ENCODE peak calls at places on chromosomes 4 and X, in seven cellular contexts. C is uterus, F is GM23248, A is hepatocyte, Q is right lobe of liver, O is IMR-90, H is adrenal gland. D is an unnamed sample.

GRCh38 chr4:88341227-88342192 is 37.1 kb upstream of the HERC6 start:
- DNase-seq in C (peak; percentile 65), F (peak; percentile 85), A (peak; percentile 72), Q (no peak), O (peak; percentile 95), H (no peak), D (no peak)

GRCh38 chr4:16029329-16029728 is 54.5 kb downstream of the PROM1 start:
- DNase-seq in C (no peak), F (peak; percentile 13), A (no peak), Q (no peak), O (peak; percentile 79), H (no peak), D (no peak)

GRCh38 chrX:135345328-135345645 is 36.0 kb downstream of the ETDC start:
- DNase-seq in C (peak; percentile 32), F (peak; percentile 61), A (peak; percentile 26), Q (no peak), O (peak; percentile 49), H (peak; percentile 64), D (no peak)

GRCh38 chrX:153600032-153600373 is 1.1 kb upstream of the CCNQ start:
- DNase-seq in C (no peak), F (peak; percentile 27), A (no peak), Q (no peak), O (no peak), H (no peak), D (peak; percentile 44)

GRCh38 chr4:124206779-124207605 is 505.5 kb downstream of the ANKRD50 start:
- DNase-seq in C (no peak), F (peak; percentile 73), A (peak; percentile 26), Q (no peak), O (peak; percentile 46), H (no peak), D (no peak)

GRCh38 chr4:18075823-18076433 is 54.4 kb upstream of the LCORL start:
- DNase-seq in C (peak; percentile 41), F (peak; percentile 12), A (peak; percentile 7), Q (no peak), O (peak; percentile 12), H (peak; percentile 30), D (peak; percentile 63)

GRCh38 chr4:125938541-125938940 is 623.8 kb downstream of the FAT4 start:
- DNase-seq in C (no peak), F (peak; percentile 2), A (no peak), Q (no peak), O (no peak), H (no peak), D (no peak)

GRCh38 chr4:4990857-4991540 is 28.3 kb downstream of the CYTL1 start:
- DNase-seq in C (peak; percentile 91), F (peak; percentile 97), A (peak; percentile 68), Q (no peak), O (peak; percentile 62), H (peak; percentile 88), D (no peak)

GRCh38 chrX:149569770-149570169 is 17.5 kb downstream of the MAGEA9B start:
- DNase-seq in C (no peak), F (no peak), A (no peak), Q (no peak), O (no peak), H (no peak), D (no peak)

GRCh38 chrX:75076429-75076828 is 79.7 kb downstream of the ABCB7 start:
- DNase-seq in C (no peak), F (no peak), A (no peak), Q (no peak), O (no peak), H (no peak), D (no peak)

GRCh38 chr4:89615056-89615455 is 221.9 kb downstream of the SNCA start:
- DNase-seq in C (no peak), F (no peak), A (no peak), Q (no peak), O (no peak), H (no peak), D (no peak)

GRCh38 chrX:52576946-52577345 is 60.1 kb upstream of the XAGE1B start:
- DNase-seq in C (no peak), F (no peak), A (no peak), Q (no peak), O (no peak), H (no peak), D (no peak)

GRCh38 chr4:100190643-100191600 is 654 bp upstream of the DDIT4L start:
- DNase-seq in C (peak; percentile 12), F (peak; percentile 73), A (peak; percentile 17), Q (no peak), O (peak; percentile 37), H (no peak), D (peak; percentile 74)

GRCh38 chr4:24210332-24210902 is 320.6 kb upstream of the PPARGC1A start:
- DNase-seq in C (peak; percentile 15), F (peak; percentile 98), A (no peak), Q (peak; percentile 92), O (peak; percentile 96), H (peak; percentile 58), D (no peak)

GRCh38 chr4:43586813-43587212 is 694.3 kb downstream of the GRXCR1 start:
- DNase-seq in C (no peak), F (no peak), A (no peak), Q (no peak), O (no peak), H (no peak), D (no peak)
- H3K9me3 ChIP-seq in C (no peaks in the 10 kb centered on the region), F (no peaks in the 10 kb centered on the region), A (no peaks in the 10 kb centered on the region), Q (no peaks in the 10 kb centered on the region), O (no peaks in the 10 kb centered on the region), H (no peaks in the 10 kb centered on the region), D (no peaks in the 10 kb centered on the region)

GRCh38 chrX:46502848-46503247 is 42.4 kb downstream of the ZNF674 start:
- DNase-seq in C (no peak), F (no peak), A (no peak), Q (no peak), O (no peak), H (no peak), D (no peak)
- H3K9me3 ChIP-seq in C (peaks cover 3% of the 10 kb centered on the region), F (no peaks in the 10 kb centered on the region), A (peaks cover 18% of the 10 kb centered on the region), Q (peaks cover 14% of the 10 kb centered on the region), O (peaks cover 43% of the 10 kb centered on the region), H (peaks cover 3% of the 10 kb centered on the region), D (peaks cover 8% of the 10 kb centered on the region)

GRCh38 chrX:27882695-27883094 is 74.9 kb downstream of the MAGEB10 start:
- DNase-seq in C (no peak), F (no peak), A (no peak), Q (no peak), O (no peak), H (no peak), D (no peak)
- H3K9me3 ChIP-seq in C (no peaks in the 10 kb centered on the region), F (no peaks in the 10 kb centered on the region), A (no peaks in the 10 kb centered on the region), Q (no peaks in the 10 kb centered on the region), O (no peaks in the 10 kb centered on the region), H (no peaks in the 10 kb centered on the region), D (no peaks in the 10 kb centered on the region)

GRCh38 chr4:13856387-13856786 is 228.9 kb upstream of the BOD1L1 start:
- DNase-seq in C (no peak), F (no peak), A (no peak), Q (peak; percentile 60), O (no peak), H (no peak), D (no peak)

GRCh38 chr4:13851541-13851940 is 224.0 kb upstream of the BOD1L1 start:
- DNase-seq in C (no peak), F (no peak), A (no peak), Q (no peak), O (no peak), H (no peak), D (no peak)

GRCh38 chr4:13849778-13850177 is 222.3 kb upstream of the BOD1L1 start:
- DNase-seq in C (no peak), F (no peak), A (no peak), Q (no peak), O (no peak), H (no peak), D (no peak)

GRCh38 chr4:13857397-13857796 is 229.9 kb upstream of the BOD1L1 start:
- DNase-seq in C (no peak), F (no peak), A (no peak), Q (no peak), O (no peak), H (no peak), D (no peak)

DNA sequence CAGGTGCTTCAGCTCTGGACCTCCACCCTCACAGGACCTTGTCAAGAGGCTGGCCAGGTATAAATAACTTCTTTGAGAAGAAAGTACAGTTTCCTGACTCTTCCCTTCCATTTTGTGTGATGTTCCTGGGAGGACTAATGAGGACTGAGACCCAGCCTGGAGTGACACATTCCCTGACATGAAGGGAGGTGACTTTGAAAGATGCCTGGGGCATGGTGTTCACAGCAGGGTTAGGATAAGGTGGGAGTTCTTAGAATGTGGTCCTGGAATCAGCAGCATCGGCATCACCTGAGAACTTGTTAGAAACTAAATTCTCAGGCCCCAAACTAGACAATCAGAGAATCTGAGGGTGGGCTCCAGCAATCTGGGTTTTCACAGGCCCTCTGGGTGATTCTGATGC is 224.9 kb upstream of the BOD1L1 start:
- DNase-seq in C (no peak), F (no peak), A (no peak), Q (no peak), O (no peak), H (no peak), D (no peak)
- H3K9me3 ChIP-seq in C (no peaks in the 10 kb centered on the region), F (no peaks in the 10 kb centered on the region), A (no peaks in the 10 kb centered on the region), Q (no peaks in the 10 kb centered on the region), O (no peaks in the 10 kb centered on the region), H (no peaks in the 10 kb centered on the region), D (no peaks in the 10 kb centered on the region)

GRCh38 chr4:136643416-136643815 is 888.9 kb downstream of the PCDH18 start:
- DNase-seq in C (no peak), F (no peak), A (no peak), Q (no peak), O (no peak), H (no peak), D (no peak)

GRCh38 chr4:136644279-136644678 is 888.0 kb downstream of the PCDH18 start:
- DNase-seq in C (no peak), F (no peak), A (no peak), Q (no peak), O (no peak), H (no peak), D (no peak)
- H3K9me3 ChIP-seq in C (no peaks in the 10 kb centered on the region), F (no peaks in the 10 kb centered on the region), A (no peaks in the 10 kb centered on the region), Q (no peaks in the 10 kb centered on the region), O (no peaks in the 10 kb centered on the region), H (no peaks in the 10 kb centered on the region), D (no peaks in the 10 kb centered on the region)

DNA sequence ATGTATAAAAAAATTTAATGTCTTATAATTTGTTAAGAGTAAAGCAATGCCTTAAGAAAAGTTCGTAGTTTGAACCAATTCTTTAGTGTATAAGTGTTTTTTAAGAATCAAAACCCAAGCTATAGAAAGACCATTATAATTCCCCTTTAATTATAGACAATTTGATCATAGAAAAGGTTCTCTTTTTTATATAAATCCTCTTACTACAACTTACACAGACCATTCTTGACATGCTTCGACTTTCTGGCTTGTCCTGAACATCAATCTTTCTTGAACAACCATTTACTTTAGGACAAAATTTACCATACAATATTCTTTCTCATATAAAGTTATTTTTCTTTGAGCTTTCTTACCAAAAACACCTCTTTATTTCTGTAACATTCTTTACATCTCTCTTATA is 330.5 kb upstream of the SPANXN1 start:
- DNase-seq in C (no peak), F (no peak), A (no peak), Q (no peak), O (no peak), H (no peak), D (no peak)
- H3K9me3 ChIP-seq in C (no peaks in the 10 kb centered on the region), F (no peaks in the 10 kb centered on the region), A (peaks cover 5% of the 10 kb centered on the region), Q (no peaks in the 10 kb centered on the region), O (peaks cover 3% of the 10 kb centered on the region), H (no peaks in the 10 kb centered on the region), D (no peaks in the 10 kb centered on the region)

DNA sequence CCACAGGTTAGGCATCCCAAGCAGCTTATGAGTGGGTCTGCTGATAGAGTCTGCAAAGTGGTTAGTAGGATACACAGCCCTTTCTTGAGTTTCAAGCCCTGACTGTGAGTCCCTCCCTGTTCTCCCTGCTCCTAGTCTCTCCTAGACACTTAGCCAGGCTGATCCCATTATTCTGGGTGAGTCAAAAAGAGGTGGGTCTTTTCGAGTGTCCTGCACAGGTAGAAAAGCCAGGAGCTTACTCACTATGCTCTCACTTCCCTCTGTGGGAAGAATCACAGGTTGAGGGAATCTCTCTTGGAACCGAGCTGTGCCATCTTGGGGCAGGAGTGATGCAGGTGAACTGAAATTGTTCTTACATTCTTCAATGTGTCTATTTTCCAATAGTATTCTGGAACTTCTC is 29.7 kb downstream of the SCLT1 start:
- DNase-seq in C (no peak), F (no peak), A (no peak), Q (no peak), O (no peak), H (no peak), D (no peak)
- H3K9me3 ChIP-seq in C (no peaks in the 10 kb centered on the region), F (no peaks in the 10 kb centered on the region), A (peaks cover 28% of the 10 kb centered on the region), Q (no peaks in the 10 kb centered on the region), O (peaks cover 24% of the 10 kb centered on the region), H (no peaks in the 10 kb centered on the region), D (peaks cover 22% of the 10 kb centered on the region)